ENCODE peak calls at places on chromosomes 6 and 20, in four cellular contexts. Z, E, A and T are unnamed samples. For H3K36me3, the result is how much of the 10 kb centered on the place peaks cover.

GRCh38 chr6:79137671-79138070 is 59.6 kb upstream of the PHIP start:
- DNase-seq in E (no peak), A (no peak), Z (no peak), T (no peak)

GRCh38 chr6:16481680-16482079 is 243.3 kb downstream of the GMPR start:
- DNase-seq in E (no peak), Z (no peak), A (no peak), T (no peak)

GRCh38 chr20:61938839-61939690 is 126.6 kb downstream of the TAF4 start:
- DNase-seq in Z (no peak), A (peak), E (no peak), T (no peak)

GRCh38 chr6:50062051-50062450 is 12.3 kb upstream of the DEFB112 start:
- DNase-seq in Z (no peak), A (no peak), E (peak), T (peak)

GRCh38 chr6:139443226-139444112 is 69.0 kb upstream of the CITED2 start:
- DNase-seq in Z (no peak), A (no peak), E (no peak), T (no peak)

GRCh38 chr6:109595998-109596397 is 95.0 kb downstream of the AK9 start:
- DNase-seq in E (no peak), A (peak), Z (no peak), T (peak)

GRCh38 chr6:21103626-21104224 is 489.8 kb upstream of the SOX4 start:
- DNase-seq in E (no peak), Z (no peak), A (no peak), T (no peak)

GRCh38 chr6:77814119-77814518 is 161.3 kb downstream of the MEI4 start:
- DNase-seq in A (no peak), E (no peak), Z (no peak), T (no peak)

GRCh38 chr6:110828396-110828795 is 13.1 kb upstream of the CDK19 start:
- DNase-seq in A (no peak), E (no peak), Z (no peak), T (no peak)

GRCh38 chr6:135935951-135936601 is 84.6 kb downstream of the PDE7B start:
- DNase-seq in Z (no peak), E (no peak), A (no peak), T (no peak)

GRCh38 chr20:41424025-41424424 is 57.4 kb upstream of the EMILIN3 start:
- DNase-seq in E (no peak), Z (no peak), A (no peak), T (no peak)

GRCh38 chr6:90088009-90088408 is 193.7 kb downstream of the GJA10 start:
- DNase-seq in E (no peak), A (no peak), Z (no peak), T (no peak)

GRCh38 chr20:53902968-53903651 is 167.3 kb downstream of the BCAS1 start:
- DNase-seq in E (no peak), Z (no peak), A (no peak), T (no peak)

GRCh38 chr20:31811796-31812728 is 7.1 kb upstream of the MYLK2 start:
- DNase-seq in Z (no peak), A (no peak), E (no peak), T (no peak)

GRCh38 chr6:11263185-11263817 is 30.8 kb upstream of the NEDD9 start:
- DNase-seq in A (no peak), Z (no peak), E (no peak), T (no peak)

GRCh38 chr6:23696946-23697345 is 429.1 kb upstream of the NRSN1 start:
- DNase-seq in E (no peak), Z (no peak), A (no peak), T (no peak)

GRCh38 chr20:58675146-58675584 is 17.4 kb upstream of the NPEPL1 start:
- DNase-seq in E (no peak), Z (no peak), A (no peak), T (no peak)

GRCh38 chr6:40894962-40895799 is 143.8 kb downstream of the UNC5CL start:
- DNase-seq in A (peak), E (peak), Z (no peak), T (peak)

GRCh38 chr6:119207973-119208725 is 129.7 kb upstream of the FAM184A start:
- DNase-seq in A (no peak), E (no peak), Z (no peak), T (peak)

GRCh38 chr6:160952633-160953281 is 38.8 kb upstream of the MAP3K4 start:
- DNase-seq in Z (no peak), E (no peak), A (no peak), T (no peak)

GRCh38 chr6:108114861-108115597 is 40.5 kb upstream of the OSTM1 start:
- DNase-seq in A (peak), Z (no peak), E (no peak), T (no peak)

GRCh38 chr20:7760261-7761048 is 179.8 kb downstream of the HAO1 start:
- DNase-seq in E (no peak), Z (no peak), A (no peak), T (no peak)

GRCh38 chr20:62501801-62502495 is 26.2 kb upstream of the GATA5 start:
- DNase-seq in Z (peak), E (no peak), A (no peak), T (no peak)

GRCh38 chr20:62887147-62887859 is 25.7 kb upstream of the TCFL5 start:
- DNase-seq in A (no peak), E (no peak), Z (no peak), T (no peak)

GRCh38 chr20:21357851-21358250 is 39.5 kb downstream of the NKX2-4 start:
- DNase-seq in E (no peak), A (no peak), Z (no peak), T (no peak)

GRCh38 chr6:156859686-156860085 is 82.5 kb downstream of the ARID1B start:
- DNase-seq in Z (no peak), E (no peak), A (no peak), T (no peak)

GRCh38 chr6:157728183-157728881 is 94.7 kb upstream of the SNX9 start:
- DNase-seq in A (no peak), Z (no peak), E (no peak), T (no peak)

GRCh38 chr6:57162516-57162915 is 9.6 kb upstream of the BAG2 start:
- DNase-seq in A (no peak), E (no peak), Z (no peak), T (no peak)

GRCh38 chr6:12393100-12393499 is 102.9 kb downstream of the EDN1 start:
- DNase-seq in E (no peak), Z (no peak), A (no peak), T (no peak)

GRCh38 chr6:140017470-140017869 is 643.0 kb upstream of the CITED2 start:
- DNase-seq in E (no peak), Z (no peak), A (no peak), T (no peak)

GRCh38 chr6:35148167-35148741 is 7.1 kb upstream of the TCP11 start:
- DNase-seq in Z (peak), A (peak), E (no peak), T (no peak)

GRCh38 chr20:53643031-53643832 is 49.6 kb upstream of the ZNF217 start:
- DNase-seq in A (no peak), Z (peak), E (peak), T (peak)

GRCh38 chr6:33205172-33206026 is 944 bp downstream of the HSD17B8 start:
- DNase-seq in Z (no peak), E (peak), A (no peak), T (peak)

GRCh38 chr20:20009784-20010253 is 7.3 kb upstream of the NAA20 start:
- DNase-seq in Z (no peak), A (no peak), E (no peak), T (no peak)

GRCh38 chr6:85360794-85361642 is 88.9 kb upstream of the NT5E start:
- DNase-seq in Z (no peak), E (no peak), A (no peak), T (peak)

GRCh38 chr6:150229775-150230561 is 87.1 kb downstream of the PPP1R14C start:
- DNase-seq in Z (no peak), A (no peak), E (no peak), T (no peak)

GRCh38 chr6:110560239-110561015 is 84.0 kb upstream of the SLC22A16 start:
- DNase-seq in A (no peak), Z (no peak), E (no peak), T (no peak)

GRCh38 chr6:154111025-154111424 is 72.0 kb downstream of the OPRM1 start:
- DNase-seq in A (no peak), E (no peak), Z (no peak), T (no peak)

DNA sequence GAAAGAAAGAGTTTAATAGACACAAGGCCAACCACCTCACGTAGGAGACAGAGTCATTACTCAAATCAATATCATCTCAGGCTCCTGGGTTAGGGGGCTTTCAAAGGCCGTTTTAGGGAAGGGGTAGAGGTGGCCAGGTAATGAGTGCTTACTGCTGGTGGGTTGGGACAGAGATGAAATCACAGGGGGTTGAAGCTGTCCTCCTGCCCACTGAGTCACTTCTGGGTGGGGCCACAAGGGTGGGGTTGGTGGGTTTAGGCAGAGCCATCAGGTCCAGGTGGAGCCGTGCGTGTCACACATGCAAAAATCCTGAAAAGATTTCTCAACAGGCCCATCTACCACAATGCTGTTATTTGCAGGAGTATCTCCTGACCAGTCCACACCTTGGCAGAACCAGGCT is 167.0 kb upstream of the EXOC2 start:
- DNase-seq in E (no peak), Z (no peak), A (no peak), T (no peak)
- TF ChIP-seq EGR1 in E (no peak), Z (no peak), A (no peak), T (no peak)

DNA sequence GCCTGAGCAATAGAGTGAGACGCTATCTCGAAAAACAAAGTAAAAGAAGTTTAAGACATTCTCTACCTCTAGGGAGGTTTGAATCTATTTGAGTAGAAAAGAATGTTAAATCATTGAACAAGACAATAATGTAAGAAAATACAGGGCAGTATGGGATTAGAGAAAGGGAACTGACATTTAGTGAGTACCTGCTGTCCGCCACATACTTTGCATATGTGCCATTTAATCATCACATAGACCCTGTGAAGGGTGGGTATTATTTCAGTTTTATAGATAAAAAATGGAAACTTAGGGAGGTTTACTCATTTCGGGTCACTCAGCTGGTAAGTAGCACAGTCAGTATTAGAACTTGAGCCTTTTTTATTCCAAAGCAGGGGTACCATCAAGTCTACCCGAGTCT is 31.4 kb downstream of the STK4 start:
- DNase-seq in Z (no peak), E (no peak), A (no peak), T (no peak)
- H3K36me3 ChIP-seq in Z (half or more), E (half or more), A (under half), T (under half)

DNA sequence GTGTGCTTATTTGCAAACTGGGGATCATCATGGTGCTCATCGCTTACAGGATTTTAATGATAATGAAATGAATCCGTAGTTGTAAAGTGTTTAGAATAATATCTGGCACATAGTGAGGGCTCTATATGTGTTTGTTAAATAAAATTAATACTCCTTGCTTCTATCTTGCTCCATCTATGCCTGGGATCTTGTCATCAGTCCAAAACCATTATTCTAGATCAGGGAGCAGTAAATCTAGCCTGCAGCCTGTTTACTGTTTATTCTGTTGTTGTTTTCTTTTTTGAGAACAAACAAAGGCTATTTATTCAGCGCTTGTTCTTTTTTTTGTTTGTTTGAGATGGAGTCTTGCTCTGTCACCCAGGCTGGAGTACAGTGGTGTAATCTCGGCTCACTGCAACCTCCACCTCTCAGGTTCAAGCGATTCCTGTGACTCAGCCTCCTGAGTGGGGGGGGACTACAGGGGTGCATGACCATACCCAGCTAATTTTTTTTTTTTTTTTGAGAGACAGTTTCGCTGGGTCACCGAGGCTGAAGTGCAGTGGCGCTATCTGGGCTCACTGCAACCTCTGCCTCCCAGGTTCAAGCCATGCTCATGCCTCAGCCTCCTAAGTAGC is 8.1 kb downstream of the ACOT8 start:
- DNase-seq in Z (no peak), E (no peak), A (no peak), T (no peak)
- TF ChIP-seq EGR1 in Z (no peak), E (no peak), A (no peak), T (no peak)

GRCh38 chr6:7239590-7239948 is 73.4 kb downstream of the SSR1 start:
- DNase-seq in A (no peak), E (no peak), Z (no peak), T (no peak)

GRCh38 chr6:7237653-7238190 is 75.3 kb downstream of the SSR1 start:
- DNase-seq in E (no peak), Z (no peak), A (no peak), T (no peak)

GRCh38 chr6:7238900-7239589 is 74.0 kb downstream of the SSR1 start:
- DNase-seq in E (peak), Z (no peak), A (peak), T (peak)

GRCh38 chr6:7240351-7240750 is 72.6 kb downstream of the SSR1 start:
- DNase-seq in Z (no peak), E (no peak), A (no peak), T (no peak)

DNA sequence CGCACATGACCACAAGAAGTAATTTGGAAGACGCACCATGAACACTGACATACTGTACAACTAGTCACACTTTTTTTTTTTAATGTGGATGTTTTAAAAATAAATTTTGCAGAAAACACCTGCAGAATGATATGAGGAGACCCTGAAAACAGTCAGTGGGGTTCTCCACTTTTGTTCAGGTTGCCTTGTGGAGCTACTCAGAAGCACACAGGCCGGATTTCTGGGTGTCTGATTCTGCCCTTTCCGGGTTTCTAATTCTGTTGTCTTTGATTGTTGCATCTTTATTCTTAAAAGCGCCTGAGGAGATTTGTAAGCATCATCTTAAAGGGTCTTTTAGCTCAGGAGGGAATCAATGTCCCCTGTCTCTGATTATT is 74.5 kb downstream of the SSR1 start:
- DNase-seq in A (no peak), E (no peak), Z (no peak), T (no peak)
- H3K36me3 ChIP-seq in A (under half), E (half or more), Z (under half), T (under half)

GRCh38 chr6:96116674-96117073 is 100.9 kb downstream of the FUT9 start:
- DNase-seq in A (no peak), E (peak), Z (no peak), T (no peak)

GRCh38 chr6:96104910-96105309 is 89.1 kb downstream of the FUT9 start:
- DNase-seq in Z (no peak), E (no peak), A (no peak), T (no peak)

GRCh38 chr6:96110878-96111277 is 95.1 kb downstream of the FUT9 start:
- DNase-seq in Z (no peak), A (no peak), E (no peak), T (no peak)
- TF ChIP-seq EGR1 in Z (no peak), A (no peak), E (no peak), T (no peak)

DNA sequence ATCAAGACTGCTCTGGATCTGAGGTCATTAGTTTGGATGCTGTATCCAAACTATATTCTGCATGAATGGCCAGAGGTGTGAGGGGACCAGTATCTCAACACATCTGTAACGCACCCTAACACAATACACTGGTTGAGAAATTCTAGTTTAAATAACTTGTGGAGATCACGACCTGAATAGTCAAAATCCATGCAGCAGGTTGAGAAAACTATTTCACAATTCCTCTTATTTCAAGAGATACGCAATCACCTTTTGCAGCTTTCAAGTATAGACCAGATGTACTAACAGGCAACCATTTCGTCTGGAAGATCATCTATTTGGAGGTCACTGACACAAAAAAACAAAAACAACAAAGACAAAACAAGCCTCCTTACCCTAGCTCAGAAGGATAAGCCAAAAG is 11.1 kb downstream of the CSNK2A1 start:
- DNase-seq in A (no peak), E (no peak), Z (no peak), T (no peak)
- H3K36me3 ChIP-seq in A (under half), E (half or more), Z (under half), T (under half)

GRCh38 chr6:116596815-116597214 is 19.5 kb upstream of the RSPH4A start:
- DNase-seq in E (no peak), A (no peak), Z (no peak), T (no peak)
- TF ChIP-seq EGR1 in E (no peak), A (no peak), Z (no peak), T (no peak)

GRCh38 chr6:116741571-116741970 is 23.9 kb downstream of the FAM162B start:
- DNase-seq in A (no peak), Z (no peak), E (no peak), T (no peak)

GRCh38 chr6:116737004-116737403 is 28.5 kb downstream of the FAM162B start:
- DNase-seq in E (no peak), Z (no peak), A (no peak), T (no peak)
- H3K36me3 ChIP-seq in E (under half), Z (under half), A (under half), T (under half)